ENCODE peak calls at places on chromosomes 11 and 22, in four cellular contexts. One of them, this sample, is unnamed.

GRCh38 chr11:31795706-31796522 is 15.2 kb downstream of the PAX6 start:
- DNase-seq in WERI-Rb-1: no peak
- DNase-seq in astrocyte of the spinal cord: no peak
- DNase-seq in pancreas: no peak
- DNase-seq in this sample: no peak

GRCh38 chr11:79076526-79077115 is 364.2 kb downstream of the TENM4 start:
- DNase-seq in WERI-Rb-1: peak
- DNase-seq in astrocyte of the spinal cord: no peak
- DNase-seq in pancreas: no peak
- DNase-seq in this sample: no peak

GRCh38 chr11:2932850-2933251 is 3.6 kb upstream of the PHLDA2 start:
- DNase-seq in WERI-Rb-1: no peak
- DNase-seq in astrocyte of the spinal cord: peak
- DNase-seq in pancreas: no peak
- DNase-seq in this sample: no peak

GRCh38 chr11:2139691-2140337 is 625 bp upstream of the IGF2 start:
- DNase-seq in WERI-Rb-1: no peak
- DNase-seq in astrocyte of the spinal cord: no peak
- DNase-seq in pancreas: no peak
- DNase-seq in this sample: no peak

GRCh38 chr11:1307998-1308744 is 1.3 kb downstream of the TOLLIP start:
- DNase-seq in WERI-Rb-1: no peak
- DNase-seq in astrocyte of the spinal cord: peak
- DNase-seq in pancreas: peak
- DNase-seq in this sample: no peak

GRCh38 chr11:120281161-120281795 is 41.3 kb downstream of the POU2F3 start:
- DNase-seq in WERI-Rb-1: no peak
- DNase-seq in astrocyte of the spinal cord: no peak
- DNase-seq in pancreas: no peak
- DNase-seq in this sample: no peak

GRCh38 chr11:126797801-126798200 is 202.8 kb downstream of the KIRREL3 start:
- DNase-seq in WERI-Rb-1: no peak
- DNase-seq in astrocyte of the spinal cord: no peak
- DNase-seq in pancreas: no peak
- DNase-seq in this sample: no peak

GRCh38 chr11:90318651-90319050 is 95.8 kb upstream of the CHORDC1 start:
- DNase-seq in WERI-Rb-1: no peak
- DNase-seq in astrocyte of the spinal cord: no peak
- DNase-seq in pancreas: no peak
- DNase-seq in this sample: peak

GRCh38 chr11:133474461-133474860 is 57.8 kb downstream of the OPCML start:
- DNase-seq in WERI-Rb-1: no peak
- DNase-seq in astrocyte of the spinal cord: no peak
- DNase-seq in pancreas: no peak
- DNase-seq in this sample: no peak

GRCh38 chr11:62880231-62880802 is 379 bp upstream of the SLC3A2 start:
- DNase-seq in WERI-Rb-1: no peak
- DNase-seq in astrocyte of the spinal cord: peak
- DNase-seq in pancreas: no peak
- DNase-seq in this sample: no peak

GRCh38 chr11:113873241-113873626 is 2.1 kb downstream of the USP28 start:
- DNase-seq in WERI-Rb-1: no peak
- DNase-seq in astrocyte of the spinal cord: peak
- DNase-seq in pancreas: no peak
- DNase-seq in this sample: no peak

GRCh38 chr11:71450507-71450906 is 2.3 kb upstream of the DHCR7 start:
- DNase-seq in WERI-Rb-1: no peak
- DNase-seq in astrocyte of the spinal cord: no peak
- DNase-seq in pancreas: no peak
- DNase-seq in this sample: no peak

GRCh38 chr11:118084247-118084646 is 2.5 kb downstream of the SMIM35 start:
- DNase-seq in WERI-Rb-1: no peak
- DNase-seq in astrocyte of the spinal cord: no peak
- DNase-seq in pancreas: no peak
- DNase-seq in this sample: peak

GRCh38 chr11:33735166-33735425 is 1.1 kb downstream of the CD59 start:
- DNase-seq in WERI-Rb-1: no peak
- DNase-seq in astrocyte of the spinal cord: no peak
- DNase-seq in pancreas: no peak
- DNase-seq in this sample: no peak

GRCh38 chr11:77636738-77637344 is 753 bp downstream of the CLNS1A start:
- DNase-seq in WERI-Rb-1: no peak
- DNase-seq in astrocyte of the spinal cord: no peak
- DNase-seq in pancreas: no peak
- DNase-seq in this sample: no peak

GRCh38 chr11:2797741-2798361 is 87.7 kb downstream of the CDKN1C start:
- DNase-seq in WERI-Rb-1: no peak
- DNase-seq in astrocyte of the spinal cord: no peak
- DNase-seq in pancreas: peak
- DNase-seq in this sample: no peak

GRCh38 chr22:39149915-39150847 is 2.3 kb downstream of the CBX7 start:
- DNase-seq in WERI-Rb-1: no peak
- DNase-seq in astrocyte of the spinal cord: no peak
- DNase-seq in pancreas: peak
- DNase-seq in this sample: no peak

GRCh38 chr11:59011672-59012071 is 72.4 kb downstream of the GLYATL1 start:
- DNase-seq in WERI-Rb-1: no peak
- DNase-seq in astrocyte of the spinal cord: no peak
- DNase-seq in pancreas: no peak
- DNase-seq in this sample: no peak

GRCh38 chr22:26401726-26402125 is 27.3 kb upstream of the ASPHD2 start:
- DNase-seq in WERI-Rb-1: no peak
- DNase-seq in astrocyte of the spinal cord: no peak
- DNase-seq in pancreas: no peak
- DNase-seq in this sample: no peak

GRCh38 chr22:35971418-35972119 is 57.1 kb downstream of the RBFOX2 start:
- DNase-seq in WERI-Rb-1: no peak
- DNase-seq in astrocyte of the spinal cord: peak
- DNase-seq in pancreas: no peak
- DNase-seq in this sample: no peak

GRCh38 chr11:35791088-35791958 is 128.7 kb downstream of the TRIM44 start:
- DNase-seq in WERI-Rb-1: no peak
- DNase-seq in astrocyte of the spinal cord: no peak
- DNase-seq in pancreas: no peak
- DNase-seq in this sample: no peak

GRCh38 chr11:86977441-86978050 is 22.4 kb upstream of the FZD4 start:
- DNase-seq in WERI-Rb-1: no peak
- DNase-seq in astrocyte of the spinal cord: no peak
- DNase-seq in pancreas: no peak
- DNase-seq in this sample: no peak

GRCh38 chr22:49112176-49112575 is 715.5 kb downstream of the BRD1 start:
- DNase-seq in WERI-Rb-1: no peak
- DNase-seq in astrocyte of the spinal cord: no peak
- DNase-seq in pancreas: no peak
- DNase-seq in this sample: no peak

GRCh38 chr11:47179655-47179991 is 2.9 kb upstream of the ARFGAP2 start:
- DNase-seq in WERI-Rb-1: peak
- DNase-seq in astrocyte of the spinal cord: no peak
- DNase-seq in pancreas: no peak
- DNase-seq in this sample: no peak

GRCh38 chr22:26800858-26801257 is 143.5 kb downstream of the MIAT start:
- DNase-seq in WERI-Rb-1: peak
- DNase-seq in astrocyte of the spinal cord: no peak
- DNase-seq in pancreas: no peak
- DNase-seq in this sample: no peak

DNA sequence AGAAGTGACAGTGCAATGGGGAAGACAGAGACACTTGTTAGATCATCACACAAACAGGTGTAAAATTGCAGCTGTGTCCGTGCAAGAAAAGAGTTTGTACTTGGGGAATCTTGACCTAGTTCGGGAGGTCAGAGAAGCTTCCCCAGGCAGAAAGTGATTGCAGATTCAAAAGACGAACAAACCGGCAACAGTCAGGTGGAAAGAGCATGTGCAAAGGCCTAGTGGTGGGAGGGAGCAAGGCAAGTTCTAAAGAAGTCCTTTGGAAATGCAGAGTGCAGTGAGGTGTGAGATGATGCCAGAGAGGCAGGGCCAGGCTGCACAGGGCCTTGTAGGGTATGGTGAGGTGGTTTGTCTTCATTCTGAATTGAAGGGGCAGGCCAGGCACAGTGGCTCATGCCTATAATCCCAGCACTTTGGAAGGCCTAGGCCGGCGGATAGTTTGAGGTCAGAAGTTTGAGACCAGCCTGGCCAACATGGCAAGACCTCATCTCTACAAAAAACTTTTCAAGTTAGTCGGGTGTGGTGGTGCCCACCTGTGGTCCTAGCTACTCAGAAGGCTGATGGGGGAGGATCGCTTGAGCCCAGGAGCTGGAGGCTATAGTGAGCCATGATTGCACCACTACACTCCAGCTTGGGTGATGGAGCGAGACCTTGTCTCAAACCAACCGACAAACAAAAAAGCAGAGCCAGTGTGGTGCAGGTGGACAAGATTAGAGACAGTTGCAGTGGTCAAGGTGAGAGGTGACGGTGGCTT is 1.9 kb upstream of the ESS2 start:
- DNase-seq in WERI-Rb-1: no peak
- DNase-seq in astrocyte of the spinal cord: no peak
- DNase-seq in pancreas: no peak
- DNase-seq in this sample: no peak
- TF ChIP-seq CTCF in WERI-Rb-1: peak
- TF ChIP-seq CTCF in astrocyte of the spinal cord: no peak
- TF ChIP-seq CTCF in pancreas: no peak
- TF ChIP-seq CTCF in this sample: no peak

GRCh38 chr22:17118342-17118741 is 2.8 kb downstream of the TMEM121B start:
- DNase-seq in WERI-Rb-1: no peak
- DNase-seq in astrocyte of the spinal cord: no peak
- DNase-seq in pancreas: no peak
- DNase-seq in this sample: no peak

GRCh38 chr22:17120711-17121234 is 387 bp downstream of the TMEM121B start:
- DNase-seq in WERI-Rb-1: peak
- DNase-seq in astrocyte of the spinal cord: no peak
- DNase-seq in pancreas: peak
- DNase-seq in this sample: no peak

GRCh38 chr22:17121235-17122195 is at the start of gene TMEM121B:
- DNase-seq in WERI-Rb-1: peak
- DNase-seq in astrocyte of the spinal cord: peak
- DNase-seq in pancreas: peak
- DNase-seq in this sample: no peak

GRCh38 chr22:17119481-17120202 is 1.5 kb downstream of the TMEM121B start:
- DNase-seq in WERI-Rb-1: peak
- DNase-seq in astrocyte of the spinal cord: no peak
- DNase-seq in pancreas: peak
- DNase-seq in this sample: no peak

DNA sequence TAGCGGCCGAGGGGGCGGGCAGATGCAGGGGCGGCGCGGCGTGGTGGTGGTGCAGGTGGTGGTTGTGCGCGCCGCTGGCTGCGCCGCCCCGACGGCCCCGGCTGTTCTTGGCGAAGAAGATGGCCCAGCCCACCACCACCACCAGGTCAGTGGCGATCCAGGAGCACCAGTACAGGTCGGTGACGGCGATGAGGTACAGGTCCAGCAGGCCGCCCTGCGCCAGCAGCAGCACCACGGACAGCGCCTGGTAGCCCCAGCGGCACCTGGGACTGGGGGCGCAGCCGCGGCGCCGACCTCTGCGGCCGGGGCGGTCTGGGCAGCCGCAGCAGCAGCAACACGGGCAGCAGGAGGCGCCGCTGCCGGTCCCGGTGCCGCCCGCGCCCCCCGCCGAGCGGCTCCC is 879 bp downstream of the TMEM121B start:
- DNase-seq in WERI-Rb-1: no peak
- DNase-seq in astrocyte of the spinal cord: peak
- DNase-seq in pancreas: peak
- DNase-seq in this sample: no peak
- H3K4me3 ChIP-seq in WERI-Rb-1: peak
- H3K4me3 ChIP-seq in astrocyte of the spinal cord: no peak
- H3K4me3 ChIP-seq in pancreas: peak
- H3K4me3 ChIP-seq in this sample: no peak

GRCh38 chr11:119258983-119259382 is 52.8 kb downstream of the CBL start:
- DNase-seq in WERI-Rb-1: no peak
- DNase-seq in astrocyte of the spinal cord: no peak
- DNase-seq in pancreas: no peak
- DNase-seq in this sample: no peak

GRCh38 chr11:119263352-119263940 is 53.5 kb downstream of the MCAM start:
- DNase-seq in WERI-Rb-1: no peak
- DNase-seq in astrocyte of the spinal cord: no peak
- DNase-seq in pancreas: no peak
- DNase-seq in this sample: no peak

GRCh38 chr11:119262668-119263351 is 54.1 kb downstream of the MCAM start:
- DNase-seq in WERI-Rb-1: no peak
- DNase-seq in astrocyte of the spinal cord: peak
- DNase-seq in pancreas: no peak
- DNase-seq in this sample: no peak

GRCh38 chr11:119254239-119254638 is 48.1 kb downstream of the CBL start:
- DNase-seq in WERI-Rb-1: no peak
- DNase-seq in astrocyte of the spinal cord: no peak
- DNase-seq in pancreas: no peak
- DNase-seq in this sample: no peak

DNA sequence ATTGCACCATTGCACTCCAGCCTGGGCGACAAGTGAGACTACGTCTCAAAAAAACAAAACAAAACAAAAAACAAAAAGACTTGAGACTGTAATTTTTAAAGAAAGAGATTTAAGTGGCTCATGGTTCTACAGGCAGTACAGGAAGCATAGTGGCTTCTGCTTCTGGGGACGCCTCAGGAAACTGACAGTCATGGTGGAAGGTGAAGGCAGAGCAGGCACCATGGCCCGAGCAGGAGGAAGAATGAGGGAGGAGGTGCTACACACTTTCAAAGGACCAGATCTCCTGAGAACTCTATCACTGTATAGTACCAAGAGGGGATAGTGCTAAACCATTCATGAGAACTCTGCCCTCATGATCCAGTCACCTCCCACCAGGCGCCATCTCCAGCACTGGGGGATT is 52.0 kb downstream of the CBL start:
- DNase-seq in WERI-Rb-1: no peak
- DNase-seq in astrocyte of the spinal cord: no peak
- DNase-seq in pancreas: no peak
- DNase-seq in this sample: no peak
- TF ChIP-seq CTCF in WERI-Rb-1: no peak
- TF ChIP-seq CTCF in astrocyte of the spinal cord: no peak
- TF ChIP-seq CTCF in pancreas: no peak
- TF ChIP-seq CTCF in this sample: no peak

DNA sequence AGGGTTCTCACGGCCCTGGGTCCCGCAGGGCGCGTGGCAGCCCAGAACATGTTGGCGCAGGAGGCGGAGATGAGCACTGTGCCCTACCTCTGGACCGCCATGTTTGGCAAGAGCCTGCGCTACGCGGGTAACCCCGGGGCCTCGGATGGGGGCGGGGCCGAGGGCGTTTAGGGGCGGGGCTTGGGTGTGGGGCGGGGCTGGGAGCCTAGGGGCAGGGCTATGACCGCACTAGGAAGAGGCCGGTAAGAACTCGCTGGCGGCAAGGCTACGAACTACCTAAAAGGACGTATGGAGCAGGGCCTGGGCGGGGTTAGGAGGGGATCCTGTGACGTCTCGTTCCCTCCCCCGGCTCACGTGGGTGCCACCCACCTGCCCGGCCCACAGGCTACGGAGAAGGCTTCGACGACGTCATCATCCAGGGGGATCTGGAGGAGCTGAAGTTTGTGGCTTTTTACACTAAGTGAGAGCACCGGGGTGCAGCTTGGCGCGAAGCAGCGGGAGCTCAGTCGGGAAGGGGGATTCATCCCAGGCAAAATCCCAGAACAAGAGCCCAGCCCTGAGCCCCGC is 2.8 kb upstream of the LZTR1 start:
- DNase-seq in WERI-Rb-1: no peak
- DNase-seq in astrocyte of the spinal cord: peak
- DNase-seq in pancreas: peak
- DNase-seq in this sample: no peak
- H3K4me3 ChIP-seq in WERI-Rb-1: no peak
- H3K4me3 ChIP-seq in astrocyte of the spinal cord: peak
- H3K4me3 ChIP-seq in pancreas: peak
- H3K4me3 ChIP-seq in this sample: no peak